ENCODE peak calls at places on chromosomes 5 and 9, in five cellular contexts. Q is IMR-90, Z is neural progenitor cell, T is mesenchymal stem cell, F is GM23248. A is an unnamed sample.

GRCh38 chr9:14212116-14212515 is 101.8 kb downstream of the NFIB start:
- DNase-seq in F (peak; percentile 74), T (peak; percentile 29), Z (no peak), Q (peak; percentile 73), A (no peak)

GRCh38 chr9:124781967-124782660 is 5.2 kb downstream of the OLFML2A start:
- DNase-seq in Z (no peak), F (no peak), Q (no peak), T (no peak), A (no peak)

GRCh38 chr9:89359636-89360315 is 41.5 kb downstream of the SECISBP2 start:
- DNase-seq in Z (no peak), T (no peak), Q (peak; percentile 7), F (peak; percentile 75), A (no peak)

GRCh38 chr9:87889065-87889881 is 6.6 kb downstream of the SPATA31E1 start:
- DNase-seq in T (no peak), Z (no peak), F (no peak), Q (no peak), A (no peak)

GRCh38 chr5:54311178-54311811 is 922 bp upstream of the ARL15 start:
- DNase-seq in T (peak; percentile 55), Q (peak; percentile 26), Z (no peak), F (peak; percentile 52), A (peak; percentile 22)

GRCh38 chr9:130172858-130173461 is 756 bp downstream of the NCS1 start:
- DNase-seq in Q (no peak), Z (peak; percentile 60), T (peak; percentile 61), F (peak; percentile 68), A (peak; percentile 9)

GRCh38 chr5:137220523-137220927 is 278.6 kb downstream of the SPOCK1 start:
- DNase-seq in Z (peak; percentile 70), T (peak; percentile 75), F (peak; percentile 95), Q (peak; percentile 78), A (peak; percentile 88)

GRCh38 chr5:88889165-88890069 is 6.4 kb upstream of the MEF2C start:
- DNase-seq in Q (peak; percentile 13), F (peak; percentile 53), T (peak; percentile 60), Z (peak; percentile 66), A (no peak)

GRCh38 chr5:137880313-137880712 is 8.9 kb upstream of the PKD2L2 start:
- DNase-seq in T (no peak), Q (no peak), F (no peak), Z (no peak), A (no peak)

GRCh38 chr5:155936520-155937406 is 390.2 kb upstream of the SGCD start:
- DNase-seq in Q (no peak), Z (no peak), T (no peak), F (no peak), A (no peak)

GRCh38 chr5:1733369-1733768 is 66.3 kb downstream of the MRPL36 start:
- DNase-seq in Z (no peak), F (no peak), Q (no peak), T (no peak), A (no peak)

GRCh38 chr5:178670486-178670885 is 43.6 kb upstream of the CLK4 start:
- DNase-seq in F (no peak), T (no peak), Z (no peak), Q (no peak), A (no peak)

GRCh38 chr9:106869458-106869857 is 6.5 kb downstream of the ZNF462 start:
- DNase-seq in Z (no peak), F (peak; percentile 32), T (no peak), Q (peak; percentile 60), A (peak; percentile 37)

GRCh38 chr5:36613241-36613640 is 6.8 kb downstream of the SLC1A3 start:
- DNase-seq in F (no peak), T (no peak), Q (no peak), Z (no peak), A (peak; percentile 91)

GRCh38 chr9:33198163-33198562 is 31.0 kb upstream of the B4GALT1 start:
- DNase-seq in T (no peak), Q (peak; percentile 45), F (peak; percentile 87), Z (no peak), A (no peak)

GRCh38 chr5:124461857-124462423 is 284.5 kb downstream of the ZNF608 start:
- DNase-seq in T (no peak), Z (peak; percentile 57), F (no peak), Q (no peak), A (no peak)

GRCh38 chr5:151162794-151163193 is 5.2 kb upstream of the ANXA6 start:
- DNase-seq in T (no peak), Q (peak; percentile 41), Z (no peak), F (no peak), A (no peak)

GRCh38 chr9:81032831-81033230 is 656.5 kb downstream of the TLE1 start:
- DNase-seq in T (peak; percentile 80), Q (peak; percentile 59), F (peak; percentile 9), Z (no peak), A (no peak)

GRCh38 chr9:107712390-107712789 is 222.8 kb upstream of the KLF4 start:
- DNase-seq in Q (peak; percentile 76), F (peak; percentile 70), Z (no peak), T (peak; percentile 52), A (peak; percentile 62)

GRCh38 chr5:88780731-88781130 is 102.3 kb downstream of the MEF2C start:
- DNase-seq in Z (no peak), F (no peak), T (no peak), Q (no peak), A (no peak)

GRCh38 chr9:17578911-17579793 is at the start of gene SH3GL2:
- DNase-seq in Q (peak; percentile 4), Z (peak; percentile 80), F (peak; percentile 39), T (peak; percentile 15), A (peak; percentile 1)

GRCh38 chr5:32734822-32735378 is 23.8 kb downstream of the NPR3 start:
- DNase-seq in T (no peak), F (no peak), Z (no peak), Q (no peak), A (no peak)

GRCh38 chr9:96383165-96383939 is at the start of gene SLC35D2:
- DNase-seq in Z (peak; percentile 84), T (peak; percentile 70), F (peak; percentile 70), Q (peak; percentile 32), A (peak; percentile 71)

GRCh38 chr9:125845271-125845808 is 98.2 kb downstream of the PBX3 start:
- DNase-seq in Q (no peak), F (no peak), Z (no peak), T (no peak), A (no peak)

GRCh38 chr9:112009656-112010055 is 113.0 kb downstream of the UGCG start:
- DNase-seq in F (no peak), T (no peak), Z (no peak), Q (no peak), A (no peak)

GRCh38 chr9:89438194-89438593 is 59.7 kb downstream of the SEMA4D start:
- DNase-seq in F (no peak), T (no peak), Z (no peak), Q (no peak), A (peak; percentile 27)

GRCh38 chr9:15961217-15961616 is 408.4 kb downstream of the CCDC171 start:
- DNase-seq in T (no peak), F (no peak), Q (no peak), Z (no peak), A (no peak)

GRCh38 chr5:378301-378891 is 56.9 kb downstream of the AHRR start:
- DNase-seq in T (peak; percentile 73), Q (peak; percentile 88), Z (no peak), F (peak; percentile 75), A (no peak)

GRCh38 chr5:153661897-153662296 is 171.4 kb downstream of the GRIA1 start:
- DNase-seq in Q (no peak), F (no peak), Z (no peak), T (no peak), A (no peak)

GRCh38 chr5:150438873-150439546 is 10.5 kb downstream of the RPS14 start:
- DNase-seq in Z (peak; percentile 79), T (peak; percentile 36), F (peak; percentile 62), Q (no peak), A (peak; percentile 30)

GRCh38 chr5:149442563-149443182 is 63.6 kb upstream of the IL17B start:
- DNase-seq in Z (peak; percentile 70), T (peak; percentile 80), Q (peak; percentile 70), F (peak; percentile 84), A (peak; percentile 92)

GRCh38 chr9:113556877-113557593 is 93.5 kb downstream of the RGS3 start:
- DNase-seq in Q (peak; percentile 71), T (peak; percentile 78), Z (no peak), F (peak; percentile 66), A (peak; percentile 70)

GRCh38 chr9:111008148-111009075 is 29.9 kb downstream of the LPAR1 start:
- DNase-seq in T (peak; percentile 26), Z (no peak), F (no peak), Q (peak; percentile 48), A (no peak)

DNA sequence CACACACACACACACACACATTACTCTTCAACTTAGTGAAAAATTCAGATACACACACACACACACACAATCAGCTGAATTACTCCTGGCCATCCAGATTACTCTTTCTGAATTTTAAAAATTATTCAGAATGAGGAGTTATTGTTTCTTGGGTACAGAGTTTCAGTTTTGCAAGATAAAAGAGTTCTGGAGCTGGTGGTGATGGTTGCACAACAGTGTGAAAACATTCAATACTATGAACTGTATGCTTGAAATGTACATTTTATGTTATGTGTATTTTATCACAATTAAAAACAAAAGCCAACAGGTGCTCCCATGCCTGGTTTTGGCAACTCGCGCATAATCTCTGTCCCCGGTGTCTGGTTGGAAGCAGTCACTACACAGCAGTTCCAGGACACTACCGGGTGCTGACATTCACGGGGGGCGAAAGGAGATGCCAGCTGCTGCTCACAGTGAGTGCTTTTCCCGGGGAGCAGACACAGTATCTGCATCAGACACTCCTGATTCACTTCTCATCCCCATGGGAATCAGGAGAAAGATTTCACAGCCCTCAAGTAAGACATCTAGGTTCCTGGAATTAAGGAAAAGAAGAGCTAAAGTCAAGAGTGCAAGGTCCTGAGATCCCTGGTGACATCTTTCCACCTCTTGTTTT is 55.7 kb downstream of the LHFPL2 start:
- DNase-seq in Q (no peak), F (no peak), Z (no peak), T (no peak), A (no peak)
- H3K9ac ChIP-seq in Q (no peak overlapping the region), F (no peak overlapping the region), Z (no peak overlapping the region), T (peak overlapping the region; percentile 80), A (no peak overlapping the region)

GRCh38 chr5:73448072-73448432 is 525 bp downstream of the FOXD1 start:
- DNase-seq in T (no peak), Q (no peak), F (no peak), Z (peak; percentile 59), A (peak; percentile 12)
- H3K9ac ChIP-seq in T (peak overlapping the region; percentile 79), Q (peak overlapping the region; percentile 81), F (peak overlapping the region; percentile 94), Z (no peak overlapping the region), A (no peak overlapping the region)

DNA sequence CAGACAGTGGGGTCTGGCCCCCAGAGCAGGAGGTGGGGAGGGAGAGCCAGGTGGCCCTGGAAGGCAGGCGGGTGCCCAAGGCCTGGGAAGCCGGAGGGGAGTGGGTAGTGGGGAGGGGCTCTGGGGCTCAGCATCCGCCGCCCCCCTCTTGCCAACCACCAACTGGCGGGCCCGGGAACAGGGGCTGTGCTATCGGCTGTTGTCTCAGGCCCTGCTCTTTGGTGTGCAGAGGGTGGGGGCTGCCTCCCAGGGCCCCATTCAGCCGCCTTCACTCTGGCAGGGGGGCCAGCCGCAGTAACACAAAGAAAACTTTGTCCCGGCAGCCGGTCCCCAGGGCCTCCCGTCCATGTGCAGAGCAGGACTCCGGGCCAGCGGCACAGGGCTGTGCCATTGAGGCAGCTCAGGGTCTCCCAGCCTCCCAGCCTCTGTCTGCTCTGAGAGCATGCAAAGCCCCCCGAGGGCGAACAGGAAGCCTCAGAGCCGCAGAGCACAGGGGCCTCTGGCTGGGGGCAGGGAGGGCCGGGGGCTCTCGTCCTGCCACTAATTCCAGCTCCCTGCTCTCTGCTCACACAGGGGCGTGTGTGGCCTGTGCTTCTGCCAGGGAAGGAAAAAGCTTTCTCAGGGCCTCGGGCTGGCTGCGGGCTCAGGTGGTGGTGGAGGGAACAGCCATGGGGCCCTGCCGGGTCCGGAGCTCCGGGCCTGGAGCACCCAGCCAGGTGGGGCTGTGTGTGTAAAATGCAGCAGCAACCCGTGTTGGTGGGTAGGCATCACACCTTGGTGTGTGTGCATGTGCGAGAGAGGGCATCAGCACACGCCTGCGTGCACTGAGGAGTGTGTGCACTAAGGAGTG is 54.2 kb upstream of the NOTCH1 start:
- DNase-seq in F (no peak), Q (no peak), T (no peak), Z (no peak), A (no peak)
- H3K9ac ChIP-seq in F (no peak overlapping the region), Q (no peak overlapping the region), T (no peak overlapping the region), Z (no peak overlapping the region), A (no peak overlapping the region)

GRCh38 chr9:137665697-137666504 is 47.1 kb downstream of the EHMT1 start:
- DNase-seq in Q (no peak), Z (peak; percentile 90), T (no peak), F (peak; percentile 59), A (peak; percentile 43)
- H3K9ac ChIP-seq in Q (no peak overlapping the region), Z (no peak overlapping the region), T (peak overlapping the region; percentile 24), F (no peak overlapping the region), A (no peak overlapping the region)